ENCODE peak calls at places on chromosomes 7 and 10, in five cellular contexts. M, F, L, Z and W are unnamed samples.

GRCh38 chr7:16114633-16115032 is 306.7 kb downstream of the CRPPA start:
- DNase-seq in L (no peak), Z (no peak), M (no peak), F (no peak), W (peak; percentile 48)

GRCh38 chr7:91771394-91771793 is 109.1 kb downstream of the MTERF1 start:
- DNase-seq in F (no peak), M (no peak), Z (no peak), L (no peak), W (no peak)

GRCh38 chr7:151455690-151456089 is 15.7 kb upstream of the CRYGN start:
- DNase-seq in L (no peak), F (no peak), M (no peak), Z (no peak), W (no peak)

GRCh38 chr7:41652265-41652664 is 50.6 kb downstream of the INHBA start:
- DNase-seq in F (no peak), M (no peak), Z (no peak), L (no peak), W (peak; percentile 25)

GRCh38 chr7:19116121-19117080 is 1.0 kb downstream of the TWIST1 start:
- DNase-seq in M (no peak), F (peak; percentile 36), L (no peak), Z (peak; percentile 59), W (peak; percentile 48)

GRCh38 chr7:78873117-78873516 is 580.4 kb downstream of the MAGI2 start:
- DNase-seq in L (no peak), Z (no peak), M (no peak), F (no peak), W (no peak)

GRCh38 chr7:124088590-124088989 is 55.7 kb upstream of the TMEM229A start:
- DNase-seq in L (no peak), Z (no peak), M (no peak), F (no peak), W (no peak)

GRCh38 chr7:101618207-101618839 is 10.8 kb downstream of the MYL10 start:
- DNase-seq in F (no peak), Z (no peak), M (no peak), L (peak; percentile 34), W (peak; percentile 60)

GRCh38 chr7:151795168-151795754 is 81.7 kb downstream of the PRKAG2 start:
- DNase-seq in M (peak; percentile 74), Z (peak; percentile 59), F (no peak), L (no peak), W (no peak)

GRCh38 chr10:44937201-44938005 is 22.2 kb upstream of the RASSF4 start:
- DNase-seq in Z (no peak), M (no peak), L (no peak), F (no peak), W (peak; percentile 64)

GRCh38 chr7:131222171-131222570 is 105.5 kb upstream of the MKLN1 start:
- DNase-seq in F (no peak), M (no peak), L (no peak), Z (no peak), W (no peak)